ENCODE peak calls at places on chromosome 11, in seven cellular contexts. G is stimulated activated CD4-positive, alpha-beta T cell treated with anti-CD3 and anti-CD28 coated beads, Interleukin-1b, Interleukin-23, amount 100 ng/mL, for 4 hours; P is G401; T is activated CD4-positive, alpha-beta T cell treated with anti-CD3 and anti-CD28 coated beads for 4 hours; C is CD4-positive, alpha-beta memory T cell; M is AG08396; D is GM04504. U is an unnamed sample.

GRCh38 chr11:110173775-110174644 is 80.8 kb downstream of the ZC3H12C start:
- DNase-seq in M (peak), C (peak), D (no peak), T (peak), P (peak), G (peak), U (peak)

GRCh38 chr11:78292109-78292803 is 103.5 kb downstream of the USP35 start:
- DNase-seq in D (no peak), M (no peak), C (peak), P (no peak), T (no peak), G (no peak), U (peak)

GRCh38 chr11:20991471-20991870 is 322.1 kb downstream of the NELL1 start:
- DNase-seq in C (no peak), T (no peak), G (no peak), M (no peak), D (no peak), P (no peak), U (no peak)

GRCh38 chr11:63491614-63492372 is 826 bp upstream of the PLAAT5 start:
- DNase-seq in C (peak), D (no peak), G (no peak), P (no peak), M (no peak), T (no peak), U (no peak)

GRCh38 chr11:44506375-44507016 is 59.0 kb upstream of the CD82 start:
- DNase-seq in P (no peak), C (no peak), T (no peak), M (no peak), G (no peak), D (no peak), U (no peak)

GRCh38 chr11:108664730-108665525 is at the start of gene DDX10:
- DNase-seq in P (peak), T (peak), D (peak), C (peak), G (peak), M (peak), U (peak)

GRCh38 chr11:69864589-69864929 is 45.3 kb upstream of the FGF3 start:
- DNase-seq in P (no peak), C (no peak), M (no peak), D (no peak), G (no peak), T (no peak), U (no peak)

GRCh38 chr11:6927030-6927617 is 898 bp downstream of the ZNF215 start:
- DNase-seq in G (no peak), M (no peak), P (no peak), T (no peak), D (no peak), C (no peak), U (no peak)

GRCh38 chr11:134196756-134197155 is 27.0 kb downstream of the NCAPD3 start:
- DNase-seq in P (no peak), M (no peak), D (no peak), T (peak), G (no peak), C (peak), U (no peak)

GRCh38 chr11:64357904-64358535 is 942 bp upstream of the RPS6KA4 start:
- DNase-seq in T (peak), M (no peak), C (no peak), G (peak), D (no peak), P (no peak), U (peak)

U was measured in stimulated activated naive CD8-positive, alpha-beta T cell treated with anti-CD3 and anti-CD28 coated beads, Interleukin-15, amount 100 ng/mL, for 72 hours.